ENCODE peak calls at places on chromosome 10, in five cellular contexts. One of them, this sample, is unnamed.

GRCh38 chr10:89633484-89633883 is 11.6 kb downstream of the PANK1 start:
- DNase-seq in fibroblast of lung: peak
- DNase-seq in cardiac muscle cell: no peak
- DNase-seq in Panc1: no peak
- DNase-seq in pancreas: no peak
- DNase-seq in this sample: peak

GRCh38 chr10:75233444-75234016 is 2.2 kb downstream of the COMTD1 start:
- DNase-seq in Panc1: no peak
- DNase-seq in fibroblast of lung: no peak
- DNase-seq in cardiac muscle cell: peak
- DNase-seq in pancreas: no peak
- DNase-seq in this sample: peak

GRCh38 chr10:110502851-110503301 is 5.2 kb downstream of the DUSP5 start:
- DNase-seq in Panc1: no peak
- DNase-seq in fibroblast of lung: peak
- DNase-seq in pancreas: peak
- DNase-seq in cardiac muscle cell: no peak
- DNase-seq in this sample: peak

GRCh38 chr10:59435707-59436106 is 73.4 kb upstream of the FAM13C start:
- DNase-seq in pancreas: no peak
- DNase-seq in Panc1: no peak
- DNase-seq in fibroblast of lung: peak
- DNase-seq in cardiac muscle cell: no peak
- DNase-seq in this sample: no peak

GRCh38 chr10:11447571-11447970 is 163.9 kb downstream of the USP6NL start:
- DNase-seq in Panc1: no peak
- DNase-seq in pancreas: no peak
- DNase-seq in fibroblast of lung: no peak
- DNase-seq in cardiac muscle cell: no peak
- DNase-seq in this sample: no peak

GRCh38 chr10:123847686-123848432 is 43.7 kb downstream of the CPXM2 start:
- DNase-seq in cardiac muscle cell: no peak
- DNase-seq in pancreas: no peak
- DNase-seq in fibroblast of lung: no peak
- DNase-seq in Panc1: no peak
- DNase-seq in this sample: peak

GRCh38 chr10:127408733-127409132 is 140.4 kb upstream of the NPS start:
- DNase-seq in fibroblast of lung: no peak
- DNase-seq in cardiac muscle cell: no peak
- DNase-seq in Panc1: no peak
- DNase-seq in pancreas: no peak
- DNase-seq in this sample: peak

GRCh38 chr10:28561531-28561930 is 28.6 kb downstream of the WAC start:
- DNase-seq in pancreas: no peak
- DNase-seq in cardiac muscle cell: no peak
- DNase-seq in Panc1: no peak
- DNase-seq in fibroblast of lung: no peak
- DNase-seq in this sample: no peak

GRCh38 chr10:4981722-4982471 is 18.7 kb downstream of the AKR1C1 start:
- DNase-seq in cardiac muscle cell: peak
- DNase-seq in fibroblast of lung: peak
- DNase-seq in Panc1: no peak
- DNase-seq in pancreas: peak
- DNase-seq in this sample: peak

GRCh38 chr10:4765428-4765827 is 60.6 kb upstream of the AKR1E2 start:
- DNase-seq in fibroblast of lung: peak
- DNase-seq in Panc1: no peak
- DNase-seq in pancreas: no peak
- DNase-seq in cardiac muscle cell: no peak
- DNase-seq in this sample: peak

DNA sequence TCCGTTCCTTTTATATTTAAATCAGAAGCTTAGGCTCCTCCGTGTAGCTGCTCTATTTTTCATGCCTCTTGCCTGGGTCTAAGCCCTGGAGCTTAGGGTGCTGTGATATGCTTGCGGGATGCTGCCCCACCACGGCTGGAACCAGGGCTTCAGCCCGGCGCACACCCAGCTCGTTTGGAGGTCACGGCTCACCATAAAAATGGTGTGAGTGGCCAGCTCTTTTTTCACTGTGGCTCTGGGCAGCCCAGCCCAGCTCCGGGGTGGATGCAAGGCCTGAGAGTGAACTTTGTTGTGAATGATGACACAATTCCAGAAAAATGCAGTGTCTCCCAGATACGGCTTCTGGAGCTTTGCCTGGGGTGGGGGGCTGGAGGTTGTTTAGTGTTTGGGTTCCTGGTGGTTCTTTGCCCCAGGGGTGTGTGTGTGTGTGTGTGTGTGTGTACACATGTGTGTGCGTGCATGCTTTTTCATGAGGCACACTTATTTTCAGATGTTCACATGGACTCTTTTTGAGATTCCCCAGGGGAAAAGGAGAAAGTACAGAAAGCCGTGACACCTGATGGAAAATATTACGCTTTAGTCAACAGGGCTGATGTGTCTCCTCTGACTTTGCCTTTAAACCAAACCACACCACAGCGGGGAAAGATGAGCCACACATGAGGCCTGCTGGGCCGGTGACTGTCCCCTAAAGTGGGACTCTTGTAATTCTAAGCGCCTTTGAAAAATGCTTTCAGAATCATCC is 46.2 kb downstream of the GRK5 start:
- DNase-seq in cardiac muscle cell: no peak
- DNase-seq in pancreas: peak
- DNase-seq in fibroblast of lung: peak
- DNase-seq in Panc1: peak
- DNase-seq in this sample: peak
- TF ChIP-seq CTCF in cardiac muscle cell: no peak
- TF ChIP-seq CTCF in pancreas: no peak
- TF ChIP-seq CTCF in fibroblast of lung: peak
- TF ChIP-seq CTCF in Panc1: no peak
- TF ChIP-seq CTCF in this sample: peak

GRCh38 chr10:24197319-24197718 is 11.6 kb upstream of the KIAA1217 start:
- DNase-seq in fibroblast of lung: no peak
- DNase-seq in pancreas: no peak
- DNase-seq in Panc1: no peak
- DNase-seq in cardiac muscle cell: no peak
- DNase-seq in this sample: no peak

GRCh38 chr10:24201503-24202180 is 7.3 kb upstream of the KIAA1217 start:
- DNase-seq in Panc1: no peak
- DNase-seq in cardiac muscle cell: no peak
- DNase-seq in pancreas: no peak
- DNase-seq in fibroblast of lung: no peak
- DNase-seq in this sample: no peak

GRCh38 chr10:24202181-24202570 is 6.8 kb upstream of the KIAA1217 start:
- DNase-seq in cardiac muscle cell: peak
- DNase-seq in Panc1: no peak
- DNase-seq in fibroblast of lung: no peak
- DNase-seq in pancreas: no peak
- DNase-seq in this sample: no peak

GRCh38 chr10:24193330-24193729 is 15.6 kb upstream of the KIAA1217 start:
- DNase-seq in pancreas: no peak
- DNase-seq in Panc1: no peak
- DNase-seq in cardiac muscle cell: no peak
- DNase-seq in fibroblast of lung: no peak
- DNase-seq in this sample: no peak

GRCh38 chr10:24196426-24197039 is 12.4 kb upstream of the KIAA1217 start:
- DNase-seq in cardiac muscle cell: peak
- DNase-seq in Panc1: peak
- DNase-seq in fibroblast of lung: peak
- DNase-seq in pancreas: peak
- DNase-seq in this sample: peak
- H3K4me3 ChIP-seq in cardiac muscle cell: no peak
- H3K4me3 ChIP-seq in Panc1: no peak
- H3K4me3 ChIP-seq in fibroblast of lung: no peak
- H3K4me3 ChIP-seq in pancreas: no peak
- H3K4me3 ChIP-seq in this sample: no peak

GRCh38 chr10:71522438-71523144 is 125.9 kb downstream of the CDH23 start:
- DNase-seq in cardiac muscle cell: no peak
- DNase-seq in fibroblast of lung: no peak
- DNase-seq in pancreas: no peak
- DNase-seq in Panc1: no peak
- DNase-seq in this sample: no peak
- TF ChIP-seq CTCF in cardiac muscle cell: no peak
- TF ChIP-seq CTCF in fibroblast of lung: no peak
- TF ChIP-seq CTCF in pancreas: no peak
- TF ChIP-seq CTCF in Panc1: no peak
- TF ChIP-seq CTCF in this sample: no peak

GRCh38 chr10:102657451-102657850 is 13.2 kb downstream of the TRIM8 start:
- DNase-seq in pancreas: no peak
- DNase-seq in fibroblast of lung: no peak
- DNase-seq in Panc1: no peak
- DNase-seq in cardiac muscle cell: no peak
- DNase-seq in this sample: no peak
- H3K4me3 ChIP-seq in pancreas: no peak
- H3K4me3 ChIP-seq in fibroblast of lung: no peak
- H3K4me3 ChIP-seq in Panc1: no peak
- H3K4me3 ChIP-seq in cardiac muscle cell: no peak
- H3K4me3 ChIP-seq in this sample: no peak

GRCh38 chr10:24882047-24882698 is 70.2 kb downstream of the PRTFDC1 start:
- DNase-seq in Panc1: no peak
- DNase-seq in pancreas: peak
- DNase-seq in cardiac muscle cell: no peak
- DNase-seq in fibroblast of lung: peak
- DNase-seq in this sample: no peak
- TF ChIP-seq CTCF in Panc1: no peak
- TF ChIP-seq CTCF in pancreas: no peak
- TF ChIP-seq CTCF in cardiac muscle cell: peak
- TF ChIP-seq CTCF in fibroblast of lung: peak
- TF ChIP-seq CTCF in this sample: no peak